ENCODE peak calls at places on chromosome 1, in five cellular contexts. G is endothelial cell, F is AG04450, Q is lower lobe of right lung, J is gastrocnemius medialis. B is an unnamed sample.

GRCh38 chr1:162229534-162229933 is 147.1 kb downstream of the SPATA46 start:
- DNase-seq in G (no peak), F (no peak), Q (no peak), J (no peak), B (no peak)

GRCh38 chr1:109531205-109531779 is 8.4 kb upstream of the GPR61 start:
- DNase-seq in G (no peak), F (no peak), Q (no peak), J (peak; percentile 60), B (no peak)

GRCh38 chr1:8598060-8598724 is 219.2 kb downstream of the RERE start:
- DNase-seq in G (peak; percentile 34), F (no peak), Q (no peak), J (peak; percentile 24), B (no peak)

GRCh38 chr1:18539171-18539570 is 58.4 kb downstream of the KLHDC7A start:
- DNase-seq in G (no peak), F (no peak), Q (peak; percentile 88), J (no peak), B (no peak)

GRCh38 chr1:12153181-12153785 is 13.5 kb upstream of the TNFRSF1B start:
- DNase-seq in G (no peak), F (peak; percentile 27), Q (peak; percentile 80), J (peak; percentile 59), B (peak; percentile 56)

GRCh38 chr1:232211149-232211548 is 418.8 kb downstream of the SIPA1L2 start:
- DNase-seq in G (peak; percentile 13), F (no peak), Q (no peak), J (no peak), B (no peak)

GRCh38 chr1:24828887-24829192 is 83.6 kb downstream of the CLIC4 start:
- DNase-seq in G (no peak), F (no peak), Q (no peak), J (no peak), B (no peak)

GRCh38 chr1:182888736-182889531 is 49.8 kb downstream of the DHX9 start:
- DNase-seq in G (no peak), F (no peak), Q (no peak), J (no peak), B (no peak)

GRCh38 chr1:168561989-168562388 is 14.4 kb upstream of the XCL1 start:
- DNase-seq in G (no peak), F (no peak), Q (no peak), J (no peak), B (no peak)

GRCh38 chr1:68608289-68608688 is 111.4 kb upstream of the DEPDC1 start:
- DNase-seq in G (no peak), F (no peak), Q (no peak), J (no peak), B (no peak)

GRCh38 chr1:12076425-12077005 is 13.4 kb downstream of the TNFRSF8 start:
- DNase-seq in G (no peak), F (no peak), Q (no peak), J (no peak), B (no peak)

GRCh38 chr1:58249729-58250586 is 296.6 kb downstream of the OMA1 start:
- DNase-seq in G (peak; percentile 47), F (no peak), Q (no peak), J (no peak), B (no peak)

GRCh38 chr1:22428672-22429071 is 23.0 kb upstream of the ZBTB40 start:
- DNase-seq in G (no peak), F (no peak), Q (no peak), J (no peak), B (peak; percentile 20)

GRCh38 chr1:24481098-24481497 is 21.5 kb upstream of the RCAN3 start:
- DNase-seq in G (peak; percentile 10), F (no peak), Q (no peak), J (no peak), B (no peak)

GRCh38 chr1:179978199-179979079 is 23.8 kb downstream of the CEP350 start:
- DNase-seq in G (no peak), F (no peak), Q (no peak), J (no peak), B (no peak)

GRCh38 chr1:99171126-99171813 is 93.0 kb upstream of the PLPPR4 start:
- DNase-seq in G (no peak), F (no peak), Q (no peak), J (no peak), B (no peak)

GRCh38 chr1:55428944-55429931 is 214.1 kb upstream of the USP24 start:
- DNase-seq in G (no peak), F (peak; percentile 94), Q (peak; percentile 60), J (peak; percentile 17), B (no peak)

GRCh38 chr1:13947658-13948057 is 247.7 kb downstream of the PRDM2 start:
- DNase-seq in G (no peak), F (no peak), Q (no peak), J (no peak), B (no peak)

GRCh38 chr1:61110587-61110986 is 28.2 kb downstream of the NFIA start:
- DNase-seq in G (no peak), F (no peak), Q (no peak), J (no peak), B (no peak)

GRCh38 chr1:185645201-185645640 is 89.0 kb upstream of the HMCN1 start:
- DNase-seq in G (no peak), F (no peak), Q (no peak), J (no peak), B (no peak)

GRCh38 chr1:94648225-94649007 is 106.9 kb upstream of the F3 start:
- DNase-seq in G (no peak), F (peak; percentile 99), Q (peak; percentile 54), J (peak; percentile 76), B (no peak)

GRCh38 chr1:181318858-181319235 is 164.5 kb upstream of the CACNA1E start:
- DNase-seq in G (no peak), F (no peak), Q (no peak), J (no peak), B (no peak)

GRCh38 chr1:42690477-42691156 is 8.4 kb downstream of the YBX1 start:
- DNase-seq in G (no peak), F (no peak), Q (no peak), J (no peak), B (no peak)
- TF ChIP-seq CTCF in G (no peak), F (no peak), Q (peak; percentile 8), J (no peak), B (no peak)

GRCh38 chr1:200916152-200916551 is 21.5 kb downstream of the INAVA start:
- DNase-seq in G (peak; percentile 45), F (no peak), Q (no peak), J (no peak), B (no peak)
- TF ChIP-seq CTCF in G (peak; percentile 68), F (no peak), Q (no peak), J (no peak), B (no peak)

DNA sequence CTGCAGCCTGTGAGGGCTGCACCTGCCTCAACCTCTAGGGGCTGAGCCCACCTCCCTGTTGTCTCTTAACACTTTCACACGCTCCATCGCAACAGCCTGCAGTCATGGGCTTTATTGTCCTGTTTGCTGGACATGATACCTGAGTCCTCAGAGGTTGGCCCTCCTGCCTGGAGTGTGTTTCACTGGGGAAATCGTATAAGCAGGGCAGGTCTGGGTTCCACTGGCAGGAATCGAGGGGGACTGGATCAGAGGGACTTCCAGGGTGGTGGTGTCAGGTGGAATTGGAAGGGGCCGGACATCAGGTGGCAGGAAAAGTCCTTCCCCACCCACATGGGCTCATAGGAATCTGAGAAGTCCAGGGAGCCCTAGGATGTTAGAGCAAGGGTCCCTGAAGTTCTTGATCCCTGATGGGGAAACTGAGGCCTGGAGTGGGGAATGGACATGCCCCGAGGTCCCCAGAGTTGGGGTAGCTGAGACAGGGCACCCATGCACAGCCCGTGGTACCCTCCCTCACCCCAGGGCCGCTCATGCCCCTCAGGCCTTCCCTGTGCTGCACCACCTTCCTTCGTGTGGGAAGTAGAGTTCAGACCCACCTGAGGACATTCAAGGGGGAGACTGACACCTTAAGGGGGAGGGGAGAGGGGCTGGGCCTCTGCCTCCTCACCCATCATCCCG is 66.6 kb downstream of the PIK3CD start:
- DNase-seq in G (no peak), F (no peak), Q (no peak), J (no peak), B (no peak)
- TF ChIP-seq CTCF in G (no peak), F (no peak), Q (no peak), J (no peak), B (no peak)

GRCh38 chr1:73161418-73161817 is 879.1 kb upstream of the NEGR1 start:
- DNase-seq in G (no peak), F (no peak), Q (no peak), J (no peak), B (no peak)
- TF ChIP-seq CTCF in G (no peak), F (no peak), Q (no peak), J (no peak), B (no peak)